ENCODE peak calls at places on chromosomes 6 and 20, in seven cellular contexts. C is SIG-M5, X is H54, Y is NCI-H187 treated with DMSO at 0.1 percent for 48 hours, U is left cardiac atrium, M is AG08396, D is NCI-H2107. Z is an unnamed sample.

GRCh38 chr6:39301606-39302005 is 12.6 kb downstream of the KCNK17 start:
- DNase-seq in C (no peak), X (peak), Y (no peak), U (no peak), M (no peak), D (no peak), Z (no peak)

GRCh38 chr20:6767166-6767535 is 335 bp upstream of the BMP2 start:
- DNase-seq in C (no peak), X (no peak), Y (no peak), U (no peak), M (no peak), D (no peak), Z (no peak)

GRCh38 chr6:2866183-2866846 is 24.7 kb upstream of the SERPINB1 start:
- DNase-seq in C (no peak), X (no peak), Y (no peak), U (no peak), M (no peak), D (no peak), Z (no peak)

GRCh38 chr6:107114213-107114871 is 973 bp downstream of the BEND3 start:
- DNase-seq in C (no peak), X (peak), Y (no peak), U (peak), M (peak), D (peak), Z (peak)

GRCh38 chr6:149049230-149049629 is 268.3 kb upstream of the TAB2 start:
- DNase-seq in C (no peak), X (no peak), Y (no peak), U (no peak), M (no peak), D (no peak), Z (no peak)

GRCh38 chr6:75327807-75328206 is 43.2 kb upstream of the TMEM30A start:
- DNase-seq in C (no peak), X (no peak), Y (no peak), U (no peak), M (no peak), D (no peak), Z (no peak)

GRCh38 chr20:1287306-1287705 is 21.2 kb downstream of the SNPH start:
- DNase-seq in C (no peak), X (no peak), Y (no peak), U (no peak), M (no peak), D (no peak), Z (no peak)

GRCh38 chr6:34108159-34108558 is 37.7 kb downstream of the GRM4 start:
- DNase-seq in C (no peak), X (no peak), Y (no peak), U (no peak), M (no peak), D (no peak), Z (no peak)

GRCh38 chr6:150273457-150274309 is 95.1 kb upstream of the IYD start:
- DNase-seq in C (no peak), X (no peak), Y (no peak), U (no peak), M (no peak), D (no peak), Z (no peak)

GRCh38 chr6:97316982-97317381 is 34.0 kb upstream of the MMS22L start:
- DNase-seq in C (no peak), X (no peak), Y (no peak), U (no peak), M (no peak), D (no peak), Z (no peak)

GRCh38 chr6:38027685-38028373 is 208.3 kb downstream of the ZFAND3 start:
- DNase-seq in C (no peak), X (no peak), Y (no peak), U (no peak), M (no peak), D (no peak), Z (no peak)

GRCh38 chr6:158567871-158568401 is 8.0 kb downstream of the TMEM181 start:
- DNase-seq in C (no peak), X (no peak), Y (no peak), U (no peak), M (no peak), D (no peak), Z (no peak)

GRCh38 chr6:147205690-147206600 is 1.7 kb downstream of the STXBP5 start:
- DNase-seq in C (no peak), X (peak), Y (no peak), U (no peak), M (peak), D (no peak), Z (no peak)

GRCh38 chr6:69706724-69707123 is 90.1 kb downstream of the LMBRD1 start:
- DNase-seq in C (no peak), X (no peak), Y (no peak), U (no peak), M (no peak), D (no peak), Z (no peak)

GRCh38 chr20:21395039-21395665 is 2.2 kb downstream of the NKX2-4 start:
- DNase-seq in C (no peak), X (no peak), Y (no peak), U (no peak), M (no peak), D (no peak), Z (no peak)

GRCh38 chr6:137044366-137045220 is at the start of gene IL20RA:
- DNase-seq in C (no peak), X (no peak), Y (no peak), U (peak), M (peak), D (no peak), Z (peak)

GRCh38 chr20:47851774-47852173 is 66.5 kb upstream of the SULF2 start:
- DNase-seq in C (no peak), X (no peak), Y (no peak), U (no peak), M (no peak), D (no peak), Z (no peak)

GRCh38 chr6:140537211-140537610 is 1162.8 kb upstream of the CITED2 start:
- DNase-seq in C (no peak), X (no peak), Y (no peak), U (no peak), M (no peak), D (no peak), Z (no peak)

GRCh38 chr20:14830899-14831298 is 493.5 kb upstream of the FLRT3 start:
- DNase-seq in C (no peak), X (no peak), Y (no peak), U (no peak), M (no peak), D (no peak), Z (no peak)

GRCh38 chr20:37901667-37902503 is 1.0 kb upstream of the VSTM2L start:
- DNase-seq in C (no peak), X (peak), Y (no peak), U (no peak), M (peak), D (no peak), Z (peak)

GRCh38 chr20:3739926-3740599 is 7.6 kb downstream of the HSPA12B start:
- DNase-seq in C (no peak), X (no peak), Y (no peak), U (no peak), M (no peak), D (no peak), Z (no peak)

GRCh38 chr6:153237670-153238069 is 106.6 kb upstream of the RGS17 start:
- DNase-seq in C (no peak), X (no peak), Y (no peak), U (no peak), M (no peak), D (no peak), Z (no peak)

GRCh38 chr20:50885068-50885467 is 46.2 kb downstream of the ADNP start:
- DNase-seq in C (no peak), X (no peak), Y (no peak), U (no peak), M (no peak), D (no peak), Z (no peak)

GRCh38 chr20:7744411-7744810 is 195.8 kb downstream of the HAO1 start:
- DNase-seq in C (no peak), X (peak), Y (no peak), U (no peak), M (peak), D (no peak), Z (no peak)

GRCh38 chr20:43189614-43190331 is at the start of gene PTPRT:
- DNase-seq in C (no peak), X (no peak), Y (no peak), U (no peak), M (peak), D (no peak), Z (no peak)

GRCh38 chr6:160461641-160462040 is 113.5 kb downstream of the SLC22A3 start:
- DNase-seq in C (no peak), X (no peak), Y (no peak), U (no peak), M (no peak), D (no peak), Z (no peak)

GRCh38 chr6:67664942-67665341 is 970.1 kb upstream of the ADGRB3 start:
- DNase-seq in C (no peak), X (no peak), Y (no peak), U (no peak), M (no peak), D (no peak), Z (no peak)

GRCh38 chr6:150584596-150584995 is 15.1 kb upstream of the PLEKHG1 start:
- DNase-seq in C (no peak), X (no peak), Y (no peak), U (no peak), M (no peak), D (no peak), Z (no peak)

GRCh38 chr6:47651505-47651944 is 46.9 kb upstream of the ADGRF4 start:
- DNase-seq in C (no peak), X (peak), Y (no peak), U (no peak), M (peak), D (no peak), Z (no peak)

GRCh38 chr20:21396045-21396893 is 1.1 kb downstream of the NKX2-4 start:
- DNase-seq in C (no peak), X (no peak), Y (no peak), U (no peak), M (no peak), D (no peak), Z (no peak)

GRCh38 chr20:58712823-58713731 is 20.5 kb downstream of the NPEPL1 start:
- DNase-seq in C (no peak), X (no peak), Y (no peak), U (no peak), M (peak), D (no peak), Z (no peak)

Z was measured in ovary.